ENCODE peak calls at places on chromosomes 2 and 18, in eight cellular contexts. O is astrocyte of the spinal cord, T is lower lobe of right lung, L is GM20000, P is choroid plexus epithelial cell, N is fibroblast of the aortic adventitia, B is keratinocyte, K is MCF 10A. C is an unnamed sample.

GRCh38 chr2:147096671-147097070 is 748.2 kb upstream of the ACVR2A start:
- DNase-seq in B (no peak), K (no peak), T (no peak), P (peak), O (no peak), L (no peak), N (peak), C (no peak)

GRCh38 chr18:48300463-48300961 is 108.7 kb downstream of the ZBTB7C start:
- DNase-seq in L (no peak), K (peak), B (no peak), P (no peak), N (no peak), T (peak), O (no peak), C (no peak)

GRCh38 chr2:217383620-217384019 is 523.8 kb upstream of the TNP1 start:
- DNase-seq in P (peak), O (peak), K (no peak), N (no peak), T (no peak), B (no peak), L (no peak), C (no peak)

GRCh38 chr2:10665833-10666232 is 23.9 kb downstream of the NOL10 start:
- DNase-seq in K (no peak), P (no peak), T (no peak), N (no peak), B (no peak), O (no peak), L (no peak), C (no peak)

GRCh38 chr2:232839680-232840079 is 30.4 kb upstream of the SNORC start:
- DNase-seq in K (no peak), N (no peak), L (no peak), T (peak), B (no peak), O (no peak), P (no peak), C (no peak)

GRCh38 chr2:45315881-45316280 is 295.2 kb downstream of the SRBD1 start:
- DNase-seq in O (peak), T (no peak), N (peak), L (no peak), P (peak), B (no peak), K (peak), C (no peak)

GRCh38 chr2:98806266-98806697 is 75.3 kb upstream of the MGAT4A start:
- DNase-seq in O (peak), K (peak), P (peak), N (peak), B (no peak), T (peak), L (no peak), C (no peak)

GRCh38 chr2:37833420-37833819 is 91.7 kb upstream of the RMDN2 start:
- DNase-seq in N (no peak), L (peak), K (no peak), T (no peak), O (peak), P (no peak), B (no peak), C (no peak)

GRCh38 chr18:9708882-9709877 is 1.1 kb downstream of the RAB31 start:
- DNase-seq in O (no peak), P (no peak), B (no peak), K (no peak), N (peak), L (peak), T (peak), C (peak)

GRCh38 chr2:44706584-44707553 is 234.6 kb upstream of the SIX3 start:
- DNase-seq in K (no peak), B (no peak), O (peak), N (no peak), T (no peak), L (no peak), P (no peak), C (no peak)

GRCh38 chr2:101793277-101793969 is 95.9 kb downstream of the MAP4K4 start:
- DNase-seq in N (no peak), T (no peak), O (peak), P (no peak), K (no peak), L (no peak), B (no peak), C (no peak)

GRCh38 chr2:16257001-16257724 is 316.8 kb downstream of the MYCN start:
- DNase-seq in L (no peak), P (no peak), K (no peak), B (no peak), O (no peak), T (no peak), N (no peak), C (no peak)

GRCh38 chr2:110679337-110679707 is 1.5 kb upstream of the BUB1 start:
- DNase-seq in K (peak), P (no peak), B (no peak), T (peak), O (no peak), L (no peak), N (peak), C (no peak)

GRCh38 chr2:107595749-107596148 is 230.9 kb upstream of the RGPD4 start:
- DNase-seq in P (peak), N (peak), B (peak), K (no peak), L (no peak), O (peak), T (no peak), C (no peak)

GRCh38 chr2:98444436-98445166 is at the start of gene INPP4A:
- DNase-seq in K (peak), L (peak), N (peak), O (peak), B (no peak), P (peak), T (peak), C (peak)

GRCh38 chr2:32422133-32422532 is 65.3 kb downstream of the BIRC6 start:
- DNase-seq in O (no peak), K (no peak), L (no peak), P (no peak), B (no peak), N (no peak), T (no peak), C (no peak)

GRCh38 chr18:79374408-79375171 is 21.1 kb upstream of the NFATC1 start:
- DNase-seq in T (no peak), K (no peak), L (peak), B (no peak), O (no peak), N (no peak), P (no peak), C (peak)

GRCh38 chr2:119438726-119439284 is 7.2 kb downstream of the TMEM37 start:
- DNase-seq in O (no peak), L (no peak), T (no peak), K (no peak), P (no peak), N (no peak), B (no peak), C (no peak)

GRCh38 chr2:113675885-113676284 is 48.8 kb downstream of the RABL2A start:
- DNase-seq in B (no peak), T (no peak), O (no peak), K (no peak), N (no peak), P (no peak), L (no peak), C (no peak)

GRCh38 chr2:46377666-46378560 is 80.7 kb downstream of the EPAS1 start:
- DNase-seq in O (no peak), K (no peak), B (no peak), P (no peak), T (no peak), L (no peak), N (no peak), C (no peak)

GRCh38 chr2:238418196-238418998 is 8.3 kb upstream of the ASB1 start:
- DNase-seq in B (no peak), T (no peak), P (peak), N (no peak), K (no peak), L (no peak), O (peak), C (no peak)

GRCh38 chr2:171225302-171225980 is 64.7 kb upstream of the TLK1 start:
- DNase-seq in P (peak), L (no peak), T (no peak), N (peak), B (peak), O (peak), K (peak), C (no peak)

GRCh38 chr2:33242845-33243244 is 233.6 kb upstream of the RASGRP3 start:
- DNase-seq in O (peak), P (peak), L (no peak), K (peak), T (no peak), N (peak), B (no peak), C (no peak)

GRCh38 chr18:79975043-79975442 is 10.6 kb downstream of the HSBP1L1 start:
- DNase-seq in B (no peak), K (no peak), P (no peak), T (no peak), O (no peak), L (no peak), N (no peak), C (no peak)

GRCh38 chr2:157789933-157790511 is 86.1 kb downstream of the ACVR1 start:
- DNase-seq in T (peak), P (peak), N (no peak), O (no peak), L (no peak), B (no peak), K (no peak), C (no peak)

GRCh38 chr2:128278979-128279378 is 39.7 kb downstream of the HS6ST1 start:
- DNase-seq in B (no peak), N (no peak), K (no peak), P (no peak), T (peak), L (no peak), O (no peak), C (peak)

GRCh38 chr2:186105016-186105415 is 366.4 kb downstream of the FSIP2 start:
- DNase-seq in N (peak), T (no peak), K (no peak), O (no peak), P (no peak), L (no peak), B (no peak), C (no peak)

GRCh38 chr2:239035997-239036731 is 188.3 kb downstream of the TWIST2 start:
- DNase-seq in L (no peak), K (no peak), B (no peak), P (no peak), T (no peak), O (no peak), N (no peak), C (no peak)

GRCh38 chr2:223101340-223102039 is 49.5 kb downstream of the KCNE4 start:
- DNase-seq in T (no peak), L (peak), N (peak), O (peak), K (peak), B (peak), P (peak), C (no peak)

GRCh38 chr2:8569332-8569930 is 112.4 kb upstream of the ID2 start:
- DNase-seq in O (no peak), K (no peak), L (no peak), B (no peak), T (no peak), P (no peak), N (no peak), C (no peak)

GRCh38 chr2:229562472-229563127 is 151.8 kb downstream of the DNER start:
- DNase-seq in P (no peak), T (no peak), N (no peak), L (no peak), O (no peak), B (no peak), K (no peak), C (no peak)

GRCh38 chr18:34222396-34223163 is 2.1 kb downstream of the NOL4 start:
- DNase-seq in O (peak), B (no peak), L (no peak), T (peak), P (peak), K (no peak), N (peak), C (no peak)

GRCh38 chr2:147174824-147175254 is 670.0 kb upstream of the ACVR2A start:
- DNase-seq in N (no peak), B (no peak), L (no peak), P (no peak), O (no peak), K (no peak), T (no peak), C (no peak)

GRCh38 chr2:139949242-139949972 is 1169.2 kb upstream of the NXPH2 start:
- DNase-seq in T (no peak), K (no peak), O (no peak), B (no peak), P (no peak), N (no peak), L (no peak), C (no peak)

GRCh38 chr2:210568108-210568507 is 11.7 kb downstream of the CPS1 start:
- DNase-seq in P (no peak), N (no peak), K (no peak), O (no peak), L (no peak), B (no peak), T (no peak), C (no peak)

GRCh38 chr2:163734911-163735691 is 707 bp downstream of the FIGN start:
- DNase-seq in N (peak), K (peak), T (no peak), B (no peak), P (peak), L (no peak), O (peak), C (no peak)

GRCh38 chr2:221876016-221876415 is 303.9 kb upstream of the EPHA4 start:
- DNase-seq in B (no peak), O (no peak), K (peak), N (no peak), L (no peak), P (no peak), T (no peak), C (no peak)

GRCh38 chr2:221874444-221874843 is 302.3 kb upstream of the EPHA4 start:
- DNase-seq in N (no peak), O (no peak), L (no peak), T (no peak), P (no peak), K (no peak), B (no peak), C (no peak)
- TF ChIP-seq CTCF in N (no peak), O (no peak), L (no peak), T (no peak), P (no peak), K (no peak), B (no peak), C (no peak)

GRCh38 chr2:60771508-60771907 is 15.4 kb downstream of the PAPOLG start:
- DNase-seq in O (no peak), K (no peak), N (no peak), P (no peak), B (no peak), L (no peak), T (no peak), C (no peak)
- TF ChIP-seq CTCF in O (no peak), K (no peak), N (no peak), P (no peak), B (no peak), L (no peak), T (no peak), C (no peak)

DNA sequence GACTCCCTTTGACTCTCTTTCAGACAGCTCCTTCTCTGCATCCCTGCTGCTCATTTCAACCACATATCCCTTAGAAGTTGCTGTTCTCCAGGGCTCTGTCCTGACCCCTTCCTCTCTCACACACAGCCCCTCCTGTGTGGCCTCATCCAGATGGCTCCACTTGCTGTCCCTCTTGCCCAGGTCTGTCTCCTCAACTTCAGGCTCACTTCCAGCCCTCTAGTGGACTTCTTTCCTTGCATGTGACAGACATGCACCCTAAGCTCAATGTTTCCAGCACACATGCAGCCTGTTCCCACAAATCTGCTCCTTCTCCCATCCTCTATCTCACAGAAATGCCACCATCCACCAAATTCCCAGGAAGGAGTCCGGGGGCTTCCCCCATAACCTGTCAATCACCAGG is 9.0 kb upstream of the MRPL19 start:
- DNase-seq in B (no peak), O (no peak), K (no peak), N (no peak), P (no peak), T (no peak), L (no peak), C (no peak)
- TF ChIP-seq CTCF in B (no peak), O (peak), K (no peak), N (no peak), P (peak), T (no peak), L (no peak), C (no peak)

GRCh38 chr2:129690049-129690448 is 289.4 kb upstream of the RAB6C start:
- DNase-seq in K (no peak), P (no peak), L (no peak), T (no peak), B (no peak), N (no peak), O (no peak), C (no peak)

GRCh38 chr2:129695496-129695895 is 284.0 kb upstream of the RAB6C start:
- DNase-seq in P (no peak), N (no peak), T (no peak), O (no peak), B (no peak), L (no peak), K (no peak), C (no peak)

GRCh38 chr2:129689600-129689999 is 289.9 kb upstream of the RAB6C start:
- DNase-seq in T (no peak), O (no peak), K (no peak), N (no peak), B (no peak), L (no peak), P (no peak), C (no peak)
- TF ChIP-seq CTCF in T (no peak), O (no peak), K (no peak), N (no peak), B (no peak), L (no peak), P (no peak), C (no peak)

GRCh38 chr2:177812713-177813396 is 259.7 kb downstream of the PDE11A start:
- DNase-seq in K (no peak), T (no peak), B (no peak), N (no peak), P (no peak), L (no peak), O (no peak), C (no peak)
- TF ChIP-seq CTCF in K (no peak), T (no peak), B (peak), N (no peak), P (no peak), L (no peak), O (no peak), C (no peak)

GRCh38 chr2:127187081-127187775 is 32.9 kb downstream of the CYP27C1 start:
- DNase-seq in P (no peak), L (no peak), B (no peak), T (no peak), K (no peak), O (no peak), N (no peak), C (no peak)

GRCh38 chr2:127183771-127184170 is 36.3 kb downstream of the CYP27C1 start:
- DNase-seq in K (no peak), N (no peak), O (no peak), B (no peak), P (no peak), L (no peak), T (no peak), C (no peak)

GRCh38 chr2:127182626-127183458 is 37.3 kb downstream of the CYP27C1 start:
- DNase-seq in N (no peak), B (no peak), K (no peak), P (no peak), L (no peak), O (no peak), T (no peak), C (no peak)

GRCh38 chr2:127185720-127186119 is 34.4 kb downstream of the CYP27C1 start:
- DNase-seq in O (no peak), N (no peak), B (no peak), P (no peak), T (no peak), L (no peak), K (no peak), C (no peak)

GRCh38 chr2:127185093-127185492 is 35.0 kb downstream of the CYP27C1 start:
- DNase-seq in P (no peak), O (no peak), K (no peak), N (no peak), B (no peak), L (no peak), T (no peak), C (no peak)
- TF ChIP-seq CTCF in P (no peak), O (no peak), K (no peak), N (no peak), B (no peak), L (peak), T (no peak), C (no peak)

GRCh38 chr2:214310319-214310718 is 100.5 kb upstream of the VWC2L start:
- DNase-seq in B (no peak), O (no peak), L (no peak), T (no peak), N (no peak), K (peak), P (peak), C (no peak)
- TF ChIP-seq CTCF in B (peak), O (peak), L (peak), T (no peak), N (no peak), K (peak), P (peak), C (no peak)